ENCODE peak calls at places on chromosomes 6 and 20, in four cellular contexts. A is WTC11, Y is HepG2, B is K562. M is an unnamed sample.

GRCh38 chr20:43385914-43386313 is 71.8 kb upstream of the SRSF6 start:
- DNase-seq in B (no peak), Y (no peak), A (no peak), M (no peak)

GRCh38 chr6:139742671-139743070 is 368.2 kb upstream of the CITED2 start:
- DNase-seq in Y (no peak), B (no peak), A (no peak), M (no peak)

GRCh38 chr20:8073024-8073832 is 53.7 kb upstream of the TMX4 start:
- DNase-seq in Y (peak; percentile 29), A (no peak), B (peak; percentile 1), M (no peak)

GRCh38 chr6:40258531-40258930 is 324.3 kb upstream of the MOCS1 start:
- DNase-seq in Y (no peak), A (no peak), B (no peak), M (no peak)

GRCh38 chr20:6473197-6473596 is 294.3 kb upstream of the BMP2 start:
- DNase-seq in B (no peak), A (no peak), Y (no peak), M (no peak)

GRCh38 chr20:58669287-58670006 is 18.4 kb downstream of the STX16 start:
- DNase-seq in Y (no peak), B (no peak), A (peak; percentile 73), M (no peak)

GRCh38 chr20:34475979-34476736 is 40.1 kb upstream of the DYNLRB1 start:
- DNase-seq in B (no peak), Y (peak; percentile 47), A (peak; percentile 19), M (peak; percentile 51)

GRCh38 chr20:8860011-8860495 is 208.8 kb upstream of the PLCB4 start:
- DNase-seq in A (no peak), B (no peak), Y (no peak), M (peak; percentile 42)

GRCh38 chr6:106117579-106117978 is 31.4 kb downstream of the PRDM1 start:
- DNase-seq in A (no peak), B (no peak), Y (no peak), M (no peak)

GRCh38 chr6:100281471-100281878 is 183.2 kb downstream of the SIM1 start:
- DNase-seq in Y (no peak), B (no peak), A (peak; percentile 59), M (no peak)

GRCh38 chr6:169452869-169453186 is 199.2 kb upstream of the THBS2 start:
- DNase-seq in A (no peak), Y (no peak), B (no peak), M (no peak)

GRCh38 chr20:957544-957943 is 41.4 kb upstream of the ANGPT4 start:
- DNase-seq in Y (no peak), B (no peak), A (no peak), M (peak; percentile 56)

GRCh38 chr6:82144007-82144851 is 103.3 kb downstream of the IBTK start:
- DNase-seq in A (no peak), B (peak; percentile 6), Y (peak; percentile 67), M (peak; percentile 47)

GRCh38 chr20:18585134-18585533 is 2.7 kb upstream of the DTD1 start:
- DNase-seq in B (peak; percentile 36), Y (peak; percentile 86), A (peak; percentile 31), M (peak; percentile 80)

GRCh38 chr20:21436186-21436585 is 38.9 kb upstream of the NKX2-4 start:
- DNase-seq in B (no peak), A (no peak), Y (peak; percentile 13), M (peak; percentile 25)

GRCh38 chr20:48986899-48987298 is 59.2 kb upstream of the CSE1L start:
- DNase-seq in Y (peak; percentile 49), A (no peak), B (peak; percentile 17), M (peak; percentile 18)

GRCh38 chr6:106145741-106146227 is 59.6 kb downstream of the PRDM1 start:
- DNase-seq in A (no peak), B (no peak), Y (no peak), M (no peak)

GRCh38 chr20:38049800-38050199 is 16.3 kb downstream of the RPRD1B start:
- DNase-seq in A (no peak), Y (peak; percentile 62), B (no peak), M (no peak)

GRCh38 chr6:47117314-47117713 is 75.2 kb upstream of the ADGRF1 start:
- DNase-seq in B (no peak), A (no peak), Y (peak; percentile 85), M (no peak)

GRCh38 chr20:34516874-34517542 is 786 bp downstream of the DYNLRB1 start:
- DNase-seq in B (peak; percentile 41), A (no peak), Y (no peak), M (no peak)

GRCh38 chr20:22586645-22587310 is 2.4 kb upstream of the FOXA2 start:
- DNase-seq in B (peak; percentile 62), A (peak; percentile 83), Y (peak; percentile 56), M (peak; percentile 83)

GRCh38 chr6:97705568-97705967 is 422.6 kb upstream of the MMS22L start:
- DNase-seq in Y (peak; percentile 5), B (peak; percentile 2), A (peak; percentile 25), M (no peak)

GRCh38 chr6:1904494-1904854 is 294.8 kb downstream of the FOXC1 start:
- DNase-seq in B (no peak), Y (no peak), A (no peak), M (no peak)

GRCh38 chr20:16608265-16608636 is 35.0 kb upstream of the KIF16B start:
- DNase-seq in A (no peak), Y (no peak), B (no peak), M (no peak)

GRCh38 chr6:110828396-110828795 is 13.1 kb upstream of the CDK19 start:
- DNase-seq in Y (no peak), A (no peak), B (no peak), M (no peak)

GRCh38 chr6:91023529-91023928 is 436.7 kb upstream of the MAP3K7 start:
- DNase-seq in Y (no peak), B (no peak), A (no peak), M (no peak)
- TF ChIP-seq HMGXB4 in Y (no peak), B (no peak), A (no peak), M (no peak)

GRCh38 chr20:40638414-40638813 is 50.6 kb downstream of the MAFB start:
- DNase-seq in A (no peak), B (no peak), Y (no peak), M (no peak)
- TF ChIP-seq HMGXB4 in A (no peak), B (no peak), Y (no peak), M (no peak)

GRCh38 chr6:163774485-163774884 is 360.0 kb downstream of the QKI start:
- DNase-seq in B (no peak), Y (no peak), A (no peak), M (no peak)

GRCh38 chr6:163771180-163771579 is 356.7 kb downstream of the QKI start:
- DNase-seq in B (no peak), A (no peak), Y (no peak), M (no peak)

GRCh38 chr6:163775313-163775712 is 360.8 kb downstream of the QKI start:
- DNase-seq in B (no peak), Y (no peak), A (no peak), M (no peak)

GRCh38 chr6:163773646-163774045 is 359.1 kb downstream of the QKI start:
- DNase-seq in B (no peak), Y (no peak), A (no peak), M (no peak)

DNA sequence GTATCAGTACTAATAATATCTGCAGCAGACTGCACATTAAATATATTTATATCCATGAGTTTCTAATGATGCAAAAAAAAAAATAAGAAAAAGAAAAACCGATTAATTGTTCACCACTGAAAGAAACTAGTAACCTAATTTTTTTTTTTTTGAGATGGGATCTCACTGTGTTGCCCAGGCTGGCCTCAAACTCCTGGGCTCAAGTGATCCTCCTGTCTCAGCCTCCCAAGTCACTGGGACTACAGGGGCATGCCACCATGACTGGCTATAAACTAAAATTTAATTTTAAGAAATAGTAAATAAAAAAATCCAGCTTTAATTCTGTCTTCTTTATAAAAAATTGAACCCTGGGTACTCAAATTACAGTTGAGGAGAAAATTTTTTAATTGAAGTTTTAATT is 358.2 kb downstream of the QKI start:
- DNase-seq in Y (no peak), A (no peak), B (no peak), M (no peak)
- TF ChIP-seq HMGXB4 in Y (no peak), A (no peak), B (no peak), M (no peak)

GRCh38 chr6:11492444-11493300 is 44.9 kb upstream of the TMEM170B start:
- DNase-seq in B (no peak), Y (no peak), A (no peak), M (no peak)

GRCh38 chr6:11495565-11496145 is 41.9 kb upstream of the TMEM170B start:
- DNase-seq in Y (no peak), A (no peak), B (no peak), M (no peak)

GRCh38 chr6:11496152-11497060 is 41.1 kb upstream of the TMEM170B start:
- DNase-seq in Y (peak; percentile 91), B (peak; percentile 85), A (peak; percentile 58), M (peak; percentile 83)

GRCh38 chr6:11493979-11494378 is 43.6 kb upstream of the TMEM170B start:
- DNase-seq in B (no peak), Y (no peak), A (no peak), M (no peak)

GRCh38 chr6:11494786-11495564 is 42.6 kb upstream of the TMEM170B start:
- DNase-seq in A (no peak), B (no peak), Y (no peak), M (no peak)
- TF ChIP-seq HMGXB4 in A (no peak), B (no peak), Y (no peak), M (no peak)

DNA sequence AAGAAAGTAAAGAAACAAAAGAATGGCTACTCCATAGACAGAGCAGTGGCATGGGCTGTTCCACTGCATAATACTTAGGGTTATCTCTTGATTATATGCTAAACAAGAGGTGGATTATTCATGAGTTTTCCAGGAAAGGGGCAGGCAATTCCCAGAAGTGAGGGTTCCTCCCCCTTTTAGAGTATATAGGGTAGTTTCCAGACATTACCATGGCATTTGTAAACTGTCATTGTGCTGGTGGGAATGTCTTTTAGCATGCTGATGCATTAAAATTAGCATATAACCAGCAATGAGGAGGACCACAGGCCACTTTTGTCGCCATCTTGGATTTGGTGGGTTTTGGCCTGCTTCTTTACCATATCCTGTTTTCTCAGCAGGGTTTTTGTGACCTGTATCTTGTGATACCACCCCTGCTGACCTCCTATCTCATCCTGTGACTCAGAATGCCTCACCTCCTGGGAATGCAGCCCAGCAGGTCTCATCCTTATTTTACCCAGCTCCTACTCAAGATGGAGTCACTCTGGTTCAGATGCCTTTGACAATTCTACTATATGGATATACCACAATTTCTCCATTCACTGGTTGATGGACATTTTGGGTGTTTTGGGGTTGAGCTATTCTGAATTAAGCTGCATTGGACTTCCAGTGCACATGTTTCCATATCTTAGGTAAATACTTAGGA is 280.6 kb downstream of the FARS2 start:
- DNase-seq in A (peak; percentile 18), B (peak; percentile 64), Y (no peak), M (no peak)
- TF ChIP-seq HMGXB4 in A (no peak), B (no peak), Y (no peak), M (no peak)

GRCh38 chr6:142925575-142926110 is 19.3 kb downstream of the HIVEP2 start:
- DNase-seq in B (no peak), Y (peak; percentile 92), A (no peak), M (peak; percentile 18)
- TF ChIP-seq HMGXB4 in B (no peak), Y (no peak), A (no peak), M (no peak)

M was measured in A549.